ENCODE peak calls at places on chromosomes 11 and 22, in four cellular contexts. E is Karpas-422; V is NCI-H345; O is stimulated activated CD4-positive, alpha-beta T cell treated with anti-CD3 and anti-CD28 coated beads, Interleukin-1b, Interleukin-23, amount 100 ng/mL, for 1 hour. W is an unnamed sample.

GRCh38 chr11:33116535-33116934 is 44.7 kb downstream of the CSTF3 start:
- DNase-seq in O (no peak), E (no peak), V (no peak), W (no peak)

GRCh38 chr11:126991596-126991995 is 9.0 kb downstream of the KIRREL3 start:
- DNase-seq in E (no peak), V (no peak), O (no peak), W (no peak)

GRCh38 chr11:79594839-79595238 is 154.0 kb upstream of the TENM4 start:
- DNase-seq in E (no peak), O (no peak), V (no peak), W (no peak)

GRCh38 chr11:60343094-60343704 is 16.1 kb downstream of the MS4A6E start:
- DNase-seq in E (peak; percentile 86), O (no peak), V (no peak), W (no peak)

GRCh38 chr11:62466444-62466843 is 47.6 kb downstream of the SCGB1A1 start:
- DNase-seq in O (no peak), E (no peak), V (no peak), W (no peak)

GRCh38 chr22:39352301-39352867 is 2.6 kb downstream of the SYNGR1 start:
- DNase-seq in E (no peak), O (no peak), V (no peak), W (no peak)

GRCh38 chr22:24514241-24515024 is 19.3 kb downstream of the UPB1 start:
- DNase-seq in E (no peak), V (no peak), O (no peak), W (no peak)

GRCh38 chr22:42172385-42173172 is 42.0 kb upstream of the CYP2D6 start:
- DNase-seq in O (no peak), V (no peak), E (peak; percentile 68), W (no peak)

GRCh38 chr22:49674479-49674830 is 153.2 kb downstream of the BRD1 start:
- DNase-seq in E (no peak), V (no peak), O (no peak), W (no peak)

GRCh38 chr22:46086577-46087335 is 63.6 kb upstream of the PPARA start:
- DNase-seq in V (no peak), E (no peak), O (no peak), W (no peak)

GRCh38 chr22:27630754-27631153 is 170.8 kb downstream of the MN1 start:
- DNase-seq in E (no peak), V (no peak), O (no peak), W (no peak)

W was measured in HS-27A.